ENCODE peak calls at places on chromosomes 3 and 15, in five cellular contexts. B is stomach, L is body of pancreas, O is H1, S is heart left ventricle. I is an unnamed sample.

GRCh38 chr3:187935623-187936156 is 190.4 kb upstream of the BCL6 start:
- DNase-seq in L (no peak), S (no peak), O (no peak), B (no peak), I (no peak)

GRCh38 chr15:50906954-50907865 is 1.3 kb upstream of the AP4E1 start:
- DNase-seq in O (no peak), S (no peak), B (peak; percentile 32), L (no peak), I (no peak)

GRCh38 chr15:29920515-29920914 is 98.2 kb upstream of the TJP1 start:
- DNase-seq in S (no peak), B (peak; percentile 60), O (no peak), L (peak; percentile 81), I (no peak)

GRCh38 chr3:55725681-55726500 is 238.8 kb upstream of the WNT5A start:
- DNase-seq in B (no peak), O (no peak), L (no peak), S (no peak), I (no peak)

GRCh38 chr3:155352900-155353490 is 59.5 kb upstream of the STRIT1 start:
- DNase-seq in B (no peak), O (no peak), L (no peak), S (no peak), I (no peak)

GRCh38 chr3:23440416-23441294 is 237.5 kb downstream of the UBE2E2 start:
- DNase-seq in S (no peak), L (no peak), B (no peak), O (no peak), I (no peak)

GRCh38 chr3:13543251-13543650 is 5.7 kb upstream of the FBLN2 start:
- DNase-seq in B (no peak), O (no peak), L (peak; percentile 40), S (peak; percentile 72), I (peak; percentile 96)

GRCh38 chr3:136078421-136079364 is 113.2 kb downstream of the PPP2R3A start:
- DNase-seq in B (no peak), L (no peak), O (no peak), S (no peak), I (no peak)

GRCh38 chr3:54999159-54999558 is 71.3 kb upstream of the LRTM1 start:
- DNase-seq in O (no peak), B (no peak), L (no peak), S (no peak), I (no peak)

GRCh38 chr3:59052803-59053411 is 3.1 kb upstream of the CFAP20DC start:
- DNase-seq in L (peak; percentile 16), S (no peak), O (no peak), B (no peak), I (no peak)

GRCh38 chr15:101107625-101108457 is 144.0 kb downstream of the CHSY1 start:
- DNase-seq in S (no peak), B (no peak), L (no peak), O (no peak), I (no peak)

GRCh38 chr3:170037463-170038433 is at the start of gene GPR160:
- DNase-seq in S (peak; percentile 91), O (peak; percentile 97), B (peak; percentile 92), L (peak; percentile 89), I (no peak)

GRCh38 chr3:128767351-128767750 is 41.4 kb downstream of the RAB7A start:
- DNase-seq in S (no peak), O (no peak), B (no peak), L (no peak), I (no peak)

GRCh38 chr3:126067959-126068358 is 16.0 kb downstream of the SLC41A3 start:
- DNase-seq in L (no peak), B (no peak), S (no peak), O (no peak), I (no peak)

GRCh38 chr3:161038725-161039124 is 66.4 kb downstream of the B3GALNT1 start:
- DNase-seq in O (no peak), B (no peak), L (no peak), S (no peak), I (no peak)

GRCh38 chr3:94036909-94037507 is 8.6 kb upstream of the STX19 start:
- DNase-seq in B (no peak), O (no peak), S (no peak), L (no peak), I (no peak)

GRCh38 chr3:133749427-133750200 is 3.4 kb downstream of the TF start:
- DNase-seq in L (no peak), S (no peak), B (no peak), O (no peak), I (no peak)

GRCh38 chr3:10551821-10552630 is 46.6 kb upstream of the ATP2B2 start:
- DNase-seq in L (no peak), B (no peak), O (peak; percentile 36), S (no peak), I (no peak)

GRCh38 chr3:11878837-11879236 is 32.2 kb upstream of the TAMM41 start:
- DNase-seq in L (no peak), O (no peak), B (no peak), S (no peak), I (no peak)

GRCh38 chr3:66276705-66277274 is 56.0 kb downstream of the SLC25A26 start:
- DNase-seq in S (no peak), L (peak; percentile 75), O (peak; percentile 60), B (peak; percentile 68), I (no peak)

GRCh38 chr15:77602800-77603199 is 29.9 kb downstream of the LINGO1 start:
- DNase-seq in O (no peak), B (no peak), L (no peak), S (no peak), I (no peak)

GRCh38 chr3:63141-63845 is 133.3 kb upstream of the CHL1 start:
- DNase-seq in B (no peak), L (peak; percentile 16), S (no peak), O (no peak), I (no peak)

GRCh38 chr15:33242669-33243191 is 48.2 kb upstream of the FMN1 start:
- DNase-seq in O (no peak), L (no peak), S (no peak), B (no peak), I (no peak)

GRCh38 chr15:91801836-91802534 is 51.5 kb upstream of the SLCO3A1 start:
- DNase-seq in S (no peak), L (no peak), B (no peak), O (no peak), I (no peak)

GRCh38 chr3:131502530-131503327 is at the start of gene MRPL3:
- DNase-seq in S (peak; percentile 92), O (peak; percentile 86), B (peak; percentile 88), L (peak; percentile 84), I (no peak)
- TF ChIP-seq POLR2A in S (peak; percentile 57), O (peak; percentile 83), B (no peak), L (peak; percentile 74), I (peak; percentile 18)

GRCh38 chr3:9401986-9402385 is 4.6 kb downstream of the SETD5 start:
- DNase-seq in S (no peak), L (no peak), B (no peak), O (no peak), I (no peak)

GRCh38 chr3:9398715-9399708 is 1.6 kb downstream of the SETD5 start:
- DNase-seq in L (peak; percentile 18), O (no peak), B (no peak), S (no peak), I (no peak)

GRCh38 chr3:9400626-9401025 is 3.2 kb downstream of the SETD5 start:
- DNase-seq in B (no peak), S (no peak), L (no peak), O (no peak), I (no peak)

GRCh38 chr3:9397911-9398714 is 698 bp downstream of the SETD5 start:
- DNase-seq in L (peak; percentile 63), S (peak; percentile 60), B (peak; percentile 43), O (peak; percentile 65), I (no peak)

GRCh38 chr3:9399746-9400145 is 2.3 kb downstream of the SETD5 start:
- DNase-seq in B (peak; percentile 70), S (peak; percentile 74), L (peak; percentile 85), O (no peak), I (no peak)
- TF ChIP-seq POLR2A in B (no peak), S (no peak), L (peak; percentile 51), O (peak; percentile 74), I (peak; percentile 22)

DNA sequence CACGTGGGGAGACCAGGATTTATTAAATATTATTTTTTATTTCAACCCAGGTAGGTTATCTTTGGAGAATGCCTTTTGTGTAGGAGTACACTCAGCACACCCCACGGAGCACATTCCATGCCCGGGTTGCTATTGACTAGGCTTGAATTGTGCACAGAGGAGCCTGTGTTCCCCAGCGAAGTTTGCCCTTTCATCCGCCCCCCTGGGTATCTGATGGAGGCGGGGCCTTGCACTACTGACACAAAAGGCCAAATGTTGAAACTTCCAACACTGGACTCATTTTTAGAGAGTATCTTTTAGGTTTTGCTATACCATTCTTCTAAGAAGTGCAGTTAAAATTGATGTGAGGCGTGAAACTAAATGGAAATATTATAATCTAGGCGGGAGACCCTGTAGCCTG is 39.3 kb upstream of the PPP4R2 start:
- DNase-seq in B (peak; percentile 51), S (no peak), O (no peak), L (peak; percentile 56), I (no peak)
- TF ChIP-seq POLR2A in B (no peak), S (no peak), O (no peak), L (peak; percentile 8), I (no peak)

DNA sequence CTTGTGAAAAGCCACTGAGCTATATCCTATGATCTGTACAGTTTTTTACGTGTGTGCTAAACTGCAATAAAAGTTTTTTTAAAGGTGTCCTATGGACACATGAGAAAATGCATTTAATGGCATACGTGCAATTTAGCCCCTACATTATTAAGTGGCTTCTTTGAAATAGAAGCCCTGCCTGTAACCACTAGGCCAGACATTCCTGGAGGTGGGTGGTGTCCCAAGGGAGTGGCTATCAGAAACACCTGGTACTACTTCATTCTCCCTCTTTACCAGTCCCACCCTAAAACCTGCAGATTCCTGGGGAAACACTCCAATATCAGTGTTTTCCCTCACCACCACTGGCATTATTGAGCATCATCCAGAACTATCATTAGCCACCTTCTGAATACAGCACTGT is 100.0 kb downstream of the OXNAD1 start:
- DNase-seq in S (no peak), L (no peak), B (no peak), O (no peak), I (no peak)
- TF ChIP-seq POLR2A in S (no peak), L (no peak), B (no peak), O (no peak), I (no peak)

GRCh38 chr15:75449585-75450306 is 1.7 kb downstream of the SIN3A start:
- DNase-seq in O (no peak), S (no peak), B (no peak), L (no peak), I (no peak)

GRCh38 chr15:75452364-75452967 is 976 bp upstream of the SIN3A start:
- DNase-seq in L (peak; percentile 87), S (peak; percentile 87), B (peak; percentile 90), O (peak; percentile 76), I (no peak)

GRCh38 chr15:75451674-75452363 is at the start of gene SIN3A:
- DNase-seq in L (peak; percentile 98), S (peak; percentile 99), B (peak; percentile 99), O (peak; percentile 95), I (peak; percentile 99)

GRCh38 chr15:75450307-75451201 is 936 bp downstream of the SIN3A start:
- DNase-seq in B (peak; percentile 97), S (peak; percentile 99), L (peak; percentile 96), O (peak; percentile 95), I (peak; percentile 98)

GRCh38 chr15:75451202-75451673 is 252 bp downstream of the SIN3A start:
- DNase-seq in S (no peak), B (no peak), O (no peak), L (no peak), I (no peak)
- TF ChIP-seq POLR2A in S (no peak), B (no peak), O (no peak), L (no peak), I (peak; percentile 32)